ENCODE peak calls at places on chromosomes 11 and 22, in eight cellular contexts. C is stimulated activated naive CD8-positive, alpha-beta T cell treated with anti-CD3 and anti-CD28 coated beads, Interleukin-15, amount 100 ng/mL, for 72 hours; L is stimulated activated CD8-positive, alpha-beta memory T cell treated with anti-CD3 and anti-CD28 coated beads, Interleukin-4, amount 100 ng/mL, for 4 hours; B is NCI-H1092 treated with DMSO at 0.1 percent for 48 hours; Q is A549; E is effector CD4-positive, alpha-beta T cell; N is 8988T; J is AML-193. H is an unnamed sample.

GRCh38 chr11:126698576-126698975 is 302.0 kb downstream of the KIRREL3 start:
- DNase-seq in J (no peak), B (no peak), Q (no peak), N (no peak), E (no peak), C (no peak), L (no peak), H (no peak)

GRCh38 chr11:93251922-93252321 is 54.1 kb upstream of the SLC36A4 start:
- DNase-seq in J (no peak), L (no peak), Q (no peak), C (no peak), N (no peak), B (no peak), E (no peak), H (no peak)

GRCh38 chr11:76208829-76209670 is 2.7 kb upstream of the WNT11 start:
- DNase-seq in N (peak; percentile 93), E (peak; percentile 70), J (peak; percentile 53), B (peak; percentile 59), Q (peak; percentile 79), L (peak; percentile 62), C (peak; percentile 84), H (peak; percentile 92)

GRCh38 chr11:1300569-1301187 is 8.8 kb downstream of the TOLLIP start:
- DNase-seq in C (no peak), B (no peak), E (no peak), N (peak; percentile 4), L (no peak), Q (no peak), J (no peak), H (no peak)

GRCh38 chr11:82012276-82012675 is 721.4 kb downstream of the FAM181B start:
- DNase-seq in B (no peak), N (no peak), C (no peak), L (no peak), Q (no peak), J (no peak), E (no peak), H (no peak)

GRCh38 chr11:83998921-83999320 is 712.8 kb upstream of the CCDC90B start:
- DNase-seq in C (no peak), J (no peak), L (no peak), N (no peak), E (no peak), Q (no peak), B (no peak), H (no peak)

GRCh38 chr11:37710031-37710430 is 1112.0 kb upstream of the RAG2 start:
- DNase-seq in E (no peak), L (no peak), J (no peak), Q (no peak), N (no peak), C (no peak), B (no peak), H (no peak)

GRCh38 chr11:10604340-10604748 is 35.9 kb upstream of the LYVE1 start:
- DNase-seq in Q (no peak), E (no peak), L (no peak), J (peak; percentile 4), N (no peak), C (no peak), B (no peak), H (no peak)

GRCh38 chr11:66068923-66069714 is 953 bp upstream of the PACS1 start:
- DNase-seq in C (no peak), E (no peak), L (no peak), N (peak; percentile 70), B (peak; percentile 24), Q (peak; percentile 81), J (no peak), H (no peak)

GRCh38 chr22:49667236-49667635 is 160.4 kb downstream of the BRD1 start:
- DNase-seq in J (peak; percentile 5), L (no peak), B (no peak), Q (no peak), C (no peak), N (no peak), E (no peak), H (no peak)

GRCh38 chr11:113400631-113401230 is 13.2 kb downstream of the ANKK1 start:
- DNase-seq in J (no peak), B (no peak), L (no peak), Q (no peak), E (no peak), C (no peak), N (no peak), H (no peak)

GRCh38 chr22:23233746-23234408 is 53.6 kb downstream of the BCR start:
- DNase-seq in C (peak; percentile 54), N (no peak), B (no peak), Q (no peak), L (no peak), E (no peak), J (no peak), H (no peak)

GRCh38 chr11:26621147-26621546 is 49.1 kb upstream of the MUC15 start:
- DNase-seq in B (no peak), L (no peak), Q (peak; percentile 81), J (no peak), C (no peak), E (no peak), N (peak; percentile 49), H (no peak)

GRCh38 chr22:20015971-20016733 is 471 bp downstream of the ARVCF start:
- DNase-seq in Q (peak; percentile 12), N (peak; percentile 58), C (peak; percentile 35), E (peak; percentile 18), J (no peak), B (no peak), L (no peak), H (no peak)

GRCh38 chr22:30858976-30859713 is 109.4 kb downstream of the MORC2 start:
- DNase-seq in N (no peak), C (no peak), E (no peak), J (no peak), B (no peak), L (no peak), Q (no peak), H (no peak)

GRCh38 chr22:19791894-19792293 is 31.3 kb downstream of the TBX1 start:
- DNase-seq in C (no peak), Q (no peak), B (no peak), J (no peak), N (no peak), L (no peak), E (no peak), H (no peak)

GRCh38 chr11:19430346-19431058 is 189.8 kb upstream of the E2F8 start:
- DNase-seq in C (no peak), L (no peak), J (no peak), E (no peak), N (no peak), Q (no peak), B (no peak), H (no peak)

GRCh38 chr22:45142376-45142775 is 21.3 kb upstream of the NUP50 start:
- DNase-seq in B (no peak), J (no peak), E (no peak), N (no peak), L (no peak), C (no peak), Q (no peak), H (no peak)

GRCh38 chr11:126459691-126460404 is 104.4 kb downstream of the ST3GAL4 start:
- DNase-seq in Q (no peak), N (no peak), C (no peak), L (no peak), E (no peak), B (no peak), J (no peak), H (no peak)

GRCh38 chr11:1126491-1126926 is 31.2 kb upstream of the MUC5AC start:
- DNase-seq in C (no peak), J (no peak), L (no peak), B (no peak), E (no peak), N (no peak), Q (no peak), H (no peak)

GRCh38 chr22:35606916-35607315 is 10.2 kb downstream of the MB start:
- DNase-seq in L (no peak), Q (no peak), C (no peak), N (no peak), E (no peak), J (no peak), B (no peak), H (no peak)

GRCh38 chr22:34804588-34804987 is 261.4 kb upstream of the ISX start:
- DNase-seq in N (no peak), J (no peak), B (no peak), L (no peak), Q (no peak), E (no peak), C (no peak), H (no peak)

GRCh38 chr22:49847751-49848689 is 5.6 kb upstream of the ZBED4 start:
- DNase-seq in J (peak; percentile 65), L (no peak), E (no peak), N (no peak), Q (no peak), B (no peak), C (no peak), H (no peak)

GRCh38 chr11:131749100-131749499 is 378.7 kb downstream of the NTM start:
- DNase-seq in B (no peak), C (no peak), L (no peak), N (no peak), J (no peak), E (no peak), Q (no peak), H (no peak)

GRCh38 chr11:70225629-70226582 is 22.8 kb downstream of the FADD start:
- DNase-seq in C (no peak), N (no peak), L (no peak), B (no peak), Q (no peak), J (no peak), E (no peak), H (no peak)

GRCh38 chr11:102430158-102430836 is 22.3 kb downstream of the TMEM123 start:
- DNase-seq in C (no peak), N (no peak), L (no peak), B (no peak), J (no peak), Q (no peak), E (no peak), H (no peak)

GRCh38 chr11:69157156-69157821 is 1.6 kb downstream of the SMIM38 start:
- DNase-seq in L (no peak), J (no peak), E (no peak), B (peak; percentile 86), C (no peak), N (no peak), Q (no peak), H (no peak)

GRCh38 chr11:70421123-70421522 is 22.8 kb downstream of the CTTN start:
- DNase-seq in L (no peak), N (no peak), E (no peak), Q (no peak), C (no peak), B (no peak), J (peak; percentile 33), H (no peak)

GRCh38 chr11:65883786-65884715 is 4.2 kb downstream of the FIBP start:
- DNase-seq in E (no peak), Q (no peak), N (no peak), C (no peak), J (no peak), L (no peak), B (no peak), H (no peak)

GRCh38 chr11:84847842-84848241 is 779.3 kb downstream of the DLG2 start:
- DNase-seq in Q (no peak), E (no peak), C (no peak), J (no peak), N (no peak), B (no peak), L (no peak), H (no peak)

GRCh38 chr11:95895815-95896214 is 28.1 kb downstream of the MTMR2 start:
- DNase-seq in E (no peak), N (no peak), B (no peak), C (no peak), L (no peak), J (peak; percentile 28), Q (no peak), H (no peak)

GRCh38 chr22:22156716-22157499 is 87.7 kb upstream of the VPREB1 start:
- DNase-seq in B (peak; percentile 80), C (peak; percentile 68), L (peak; percentile 14), Q (peak; percentile 80), N (peak; percentile 20), E (peak; percentile 47), J (peak; percentile 73), H (peak; percentile 28)

GRCh38 chr22:39388261-39389011 is 11.1 kb upstream of the TAB1 start:
- DNase-seq in C (peak; percentile 61), N (peak; percentile 41), L (peak; percentile 28), B (peak; percentile 81), J (peak; percentile 8), Q (peak; percentile 48), E (no peak), H (no peak)

GRCh38 chr11:12827369-12827768 is 153.1 kb downstream of the TEAD1 start:
- DNase-seq in Q (no peak), E (no peak), N (no peak), L (no peak), B (peak; percentile 58), C (no peak), J (no peak), H (no peak)

H was measured in KG1.